ENCODE peak calls at places on chromosomes 3 and 15, in eight cellular contexts. T, M, W, L, Z, E, O and Y are unnamed samples.

GRCh38 chr3:31105011-31105410 is 210.6 kb upstream of the GADL1 start:
- DNase-seq in T (no peak), M (no peak), W (no peak), L (no peak), Z (no peak), E (no peak), O (no peak), Y (no peak)

GRCh38 chr15:69762373-69763148 is 309.9 kb downstream of the RPLP1 start:
- DNase-seq in T (no peak), M (no peak), W (no peak), L (no peak), Z (no peak), E (no peak), O (no peak), Y (no peak)

GRCh38 chr3:39095778-39096177 is 11.6 kb downstream of the GORASP1 start:
- DNase-seq in T (no peak), M (no peak), W (no peak), L (no peak), Z (no peak), E (no peak), O (no peak), Y (no peak)

GRCh38 chr3:58627941-58628340 is 38.6 kb downstream of the FAM3D start:
- DNase-seq in T (no peak), M (no peak), W (no peak), L (no peak), Z (no peak), E (no peak), O (no peak), Y (peak; percentile 26)

GRCh38 chr3:27939940-27940339 is 217.8 kb upstream of the EOMES start:
- DNase-seq in T (no peak), M (peak; percentile 86), W (no peak), L (no peak), Z (no peak), E (no peak), O (no peak), Y (no peak)

GRCh38 chr3:81451611-81452010 is 309.8 kb downstream of the GBE1 start:
- DNase-seq in T (no peak), M (peak; percentile 10), W (no peak), L (peak; percentile 48), Z (no peak), E (no peak), O (no peak), Y (no peak)

GRCh38 chr15:38084289-38084688 is 149.8 kb downstream of the TMCO5A start:
- DNase-seq in T (peak; percentile 66), M (peak; percentile 69), W (no peak), L (no peak), Z (no peak), E (no peak), O (peak; percentile 42), Y (no peak)

GRCh38 chr15:64092075-64092820 is 1.4 kb downstream of the CIAO2A start:
- DNase-seq in T (no peak), M (no peak), W (no peak), L (no peak), Z (no peak), E (peak; percentile 3), O (no peak), Y (no peak)

GRCh38 chr3:31606453-31606852 is 73.7 kb downstream of the STT3B start:
- DNase-seq in T (no peak), M (no peak), W (no peak), L (no peak), Z (no peak), E (no peak), O (no peak), Y (no peak)

GRCh38 chr3:99114565-99115291 is 213.2 kb upstream of the DCBLD2 start:
- DNase-seq in T (no peak), M (peak; percentile 67), W (no peak), L (no peak), Z (no peak), E (peak; percentile 5), O (no peak), Y (no peak)